ENCODE peak calls at places on chromosomes 1 and 21, in nine cellular contexts. R is neural progenitor cell, E is GM23248, U is fibroblast of lung, H is colonic mucosa, G is adipocyte, T is IMR-90, S is Karpas-422, B is HCT116. K is an unnamed sample. For H3K9me3, the result is how much of the 10 kb centered on the place peaks cover.

GRCh38 chr1:22364326-22364650 is 87.4 kb upstream of the ZBTB40 start:
- DNase-seq in R (no peak), E (no peak), U (no peak), H (no peak), G (no peak), T (no peak), S (no peak), B (no peak), K (no peak)

GRCh38 chr1:245060684-245061374 is 94.0 kb upstream of the KIF26B start:
- DNase-seq in R (no peak), E (no peak), U (peak), H (peak), G (no peak), T (peak), S (no peak), B (no peak), K (no peak)

GRCh38 chr1:228936881-228937280 is 201.6 kb downstream of the RHOU start:
- DNase-seq in R (no peak), E (no peak), U (no peak), H (no peak), G (no peak), T (no peak), S (no peak), B (no peak), K (no peak)

GRCh38 chr1:24111264-24111997 is 504 bp downstream of the MYOM3 start:
- DNase-seq in R (no peak), E (peak), U (no peak), H (no peak), G (no peak), T (no peak), S (no peak), B (no peak), K (no peak)

GRCh38 chr1:109369167-109369746 is 28.5 kb downstream of the SORT1 start:
- DNase-seq in R (no peak), E (peak), U (no peak), H (no peak), G (peak), T (peak), S (no peak), B (no peak), K (no peak)

GRCh38 chr1:173628888-173629287 is 6.2 kb upstream of the TEX50 start:
- DNase-seq in R (no peak), E (no peak), U (no peak), H (no peak), G (no peak), T (no peak), S (peak), B (no peak), K (no peak)

GRCh38 chr1:115430717-115431116 is 92.7 kb upstream of the NGF start:
- DNase-seq in R (no peak), E (peak), U (peak), H (no peak), G (peak), T (peak), S (no peak), B (peak), K (no peak)

GRCh38 chr21:32200029-32200428 is 78.8 kb downstream of the MIS18A start:
- DNase-seq in R (no peak), E (no peak), U (no peak), H (no peak), G (no peak), T (no peak), S (no peak), B (no peak), K (no peak)

GRCh38 chr1:66725885-66726665 is 26.2 kb upstream of the DYNLT5 start:
- DNase-seq in R (peak), E (peak), U (peak), H (peak), G (peak), T (peak), S (peak), B (peak), K (peak)

GRCh38 chr1:210796421-210796820 is 337.5 kb downstream of the KCNH1 start:
- DNase-seq in R (no peak), E (no peak), U (no peak), H (no peak), G (no peak), T (no peak), S (no peak), B (no peak), K (no peak)

GRCh38 chr1:211928993-211929637 is 98.6 kb upstream of the LPGAT1 start:
- DNase-seq in R (no peak), E (peak), U (peak), H (peak), G (peak), T (peak), S (no peak), B (no peak), K (peak)

GRCh38 chr1:198135366-198135765 is 21.4 kb upstream of the NEK7 start:
- DNase-seq in R (no peak), E (no peak), U (no peak), H (no peak), G (no peak), T (no peak), S (no peak), B (no peak), K (no peak)

GRCh38 chr1:204723131-204723787 is 37.7 kb upstream of the LRRN2 start:
- DNase-seq in R (no peak), E (peak), U (no peak), H (peak), G (no peak), T (no peak), S (no peak), B (no peak), K (no peak)

GRCh38 chr1:153390938-153391710 is at the start of gene S100A8:
- DNase-seq in R (no peak), E (no peak), U (no peak), H (peak), G (no peak), T (no peak), S (no peak), B (no peak), K (no peak)

GRCh38 chr1:164644774-164645634 is 86.0 kb downstream of the PBX1 start:
- DNase-seq in R (no peak), E (peak), U (peak), H (no peak), G (peak), T (peak), S (no peak), B (peak), K (peak)

GRCh38 chr1:240496941-240497340 is 115.0 kb downstream of the GREM2 start:
- DNase-seq in R (no peak), E (no peak), U (no peak), H (no peak), G (no peak), T (no peak), S (no peak), B (no peak), K (no peak)

GRCh38 chr1:209809601-209810000 is 3.7 kb upstream of the IRF6 start:
- DNase-seq in R (no peak), E (no peak), U (no peak), H (no peak), G (no peak), T (no peak), S (no peak), B (no peak), K (no peak)

GRCh38 chr21:26098758-26099157 is 71.8 kb downstream of the APP start:
- DNase-seq in R (no peak), E (peak), U (peak), H (no peak), G (no peak), T (peak), S (no peak), B (no peak), K (no peak)

GRCh38 chr1:21077085-21077484 is 99.6 kb downstream of the EIF4G3 start:
- DNase-seq in R (no peak), E (peak), U (peak), H (no peak), G (no peak), T (peak), S (no peak), B (no peak), K (no peak)

GRCh38 chr1:59043796-59044195 is 253.1 kb upstream of the FGGY start:
- DNase-seq in R (no peak), E (peak), U (peak), H (peak), G (peak), T (peak), S (no peak), B (no peak), K (no peak)

GRCh38 chr1:165525708-165526107 is 18.1 kb upstream of the LRRC52 start:
- DNase-seq in R (no peak), E (no peak), U (no peak), H (no peak), G (no peak), T (no peak), S (no peak), B (no peak), K (no peak)

GRCh38 chr21:28239345-28239744 is 753.3 kb downstream of the LTN1 start:
- DNase-seq in R (no peak), E (no peak), U (peak), H (no peak), G (no peak), T (no peak), S (no peak), B (no peak), K (no peak)

GRCh38 chr1:109655624-109656519 is at the start of gene GSTM4:
- DNase-seq in R (peak), E (peak), U (peak), H (peak), G (peak), T (peak), S (peak), B (peak), K (no peak)

GRCh38 chr21:28832013-28832714 is 160.5 kb downstream of the LTN1 start:
- DNase-seq in R (no peak), E (peak), U (no peak), H (no peak), G (no peak), T (peak), S (peak), B (no peak), K (no peak)

GRCh38 chr1:84913025-84913892 is 20.3 kb upstream of the LPAR3 start:
- DNase-seq in R (no peak), E (peak), U (peak), H (peak), G (no peak), T (peak), S (no peak), B (no peak), K (no peak)

GRCh38 chr1:163826500-163826899 is 504.7 kb downstream of the NUF2 start:
- DNase-seq in R (no peak), E (no peak), U (no peak), H (no peak), G (no peak), T (no peak), S (no peak), B (no peak), K (no peak)

GRCh38 chr1:29565490-29565889 is 329.2 kb downstream of the PTPRU start:
- DNase-seq in R (no peak), E (no peak), U (no peak), H (no peak), G (no peak), T (no peak), S (no peak), B (no peak), K (no peak)
- H3K9me3 ChIP-seq in R (under half), E (under half), U (under half), H (under half), G (half or more), T (under half), S (under half), B (under half), K (under half)

GRCh38 chr1:43556772-43557171 is 26.1 kb downstream of the PTPRF start:
- DNase-seq in R (no peak), E (no peak), U (no peak), H (no peak), G (no peak), T (no peak), S (no peak), B (no peak), K (no peak)

GRCh38 chr1:43559714-43560113 is 29.0 kb downstream of the PTPRF start:
- DNase-seq in R (no peak), E (no peak), U (no peak), H (no peak), G (no peak), T (no peak), S (no peak), B (no peak), K (no peak)

GRCh38 chr1:43557744-43558245 is 27.1 kb downstream of the PTPRF start:
- DNase-seq in R (no peak), E (peak), U (peak), H (peak), G (peak), T (no peak), S (no peak), B (no peak), K (no peak)

GRCh38 chr1:43560286-43560685 is 29.6 kb downstream of the PTPRF start:
- DNase-seq in R (no peak), E (no peak), U (no peak), H (no peak), G (no peak), T (no peak), S (no peak), B (no peak), K (no peak)

DNA sequence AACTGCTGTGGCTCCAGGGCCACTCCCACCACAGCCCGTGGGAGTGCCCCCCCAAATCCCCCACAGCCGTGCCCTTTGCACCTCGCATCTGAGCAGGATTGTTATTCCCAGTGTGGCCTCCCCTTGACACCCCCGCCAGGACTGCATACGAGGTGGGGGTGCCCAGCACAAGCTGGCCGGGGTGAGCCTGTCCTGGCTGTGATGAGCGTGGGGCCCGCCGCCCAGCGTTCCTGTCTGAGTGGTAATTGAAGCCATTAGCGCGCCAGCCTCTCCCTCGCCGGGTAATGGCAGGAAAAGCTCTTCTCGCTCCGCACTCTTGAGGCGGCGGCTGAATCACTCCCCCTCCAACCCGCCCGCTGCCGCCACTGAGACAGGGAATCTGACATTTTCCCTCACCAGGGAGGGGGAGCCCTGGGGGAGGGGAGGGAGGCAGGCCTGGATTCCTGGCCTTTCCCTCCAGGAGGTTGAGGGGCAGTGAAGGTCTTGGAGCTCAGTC is 27.7 kb downstream of the PTPRF start:
- DNase-seq in R (peak), E (peak), U (peak), H (peak), G (peak), T (peak), S (no peak), B (no peak), K (no peak)
- H3K9ac ChIP-seq in R (no peak), E (peak), U (no peak), H (peak), G (peak), T (no peak), S (no peak), B (no peak), K (no peak)

DNA sequence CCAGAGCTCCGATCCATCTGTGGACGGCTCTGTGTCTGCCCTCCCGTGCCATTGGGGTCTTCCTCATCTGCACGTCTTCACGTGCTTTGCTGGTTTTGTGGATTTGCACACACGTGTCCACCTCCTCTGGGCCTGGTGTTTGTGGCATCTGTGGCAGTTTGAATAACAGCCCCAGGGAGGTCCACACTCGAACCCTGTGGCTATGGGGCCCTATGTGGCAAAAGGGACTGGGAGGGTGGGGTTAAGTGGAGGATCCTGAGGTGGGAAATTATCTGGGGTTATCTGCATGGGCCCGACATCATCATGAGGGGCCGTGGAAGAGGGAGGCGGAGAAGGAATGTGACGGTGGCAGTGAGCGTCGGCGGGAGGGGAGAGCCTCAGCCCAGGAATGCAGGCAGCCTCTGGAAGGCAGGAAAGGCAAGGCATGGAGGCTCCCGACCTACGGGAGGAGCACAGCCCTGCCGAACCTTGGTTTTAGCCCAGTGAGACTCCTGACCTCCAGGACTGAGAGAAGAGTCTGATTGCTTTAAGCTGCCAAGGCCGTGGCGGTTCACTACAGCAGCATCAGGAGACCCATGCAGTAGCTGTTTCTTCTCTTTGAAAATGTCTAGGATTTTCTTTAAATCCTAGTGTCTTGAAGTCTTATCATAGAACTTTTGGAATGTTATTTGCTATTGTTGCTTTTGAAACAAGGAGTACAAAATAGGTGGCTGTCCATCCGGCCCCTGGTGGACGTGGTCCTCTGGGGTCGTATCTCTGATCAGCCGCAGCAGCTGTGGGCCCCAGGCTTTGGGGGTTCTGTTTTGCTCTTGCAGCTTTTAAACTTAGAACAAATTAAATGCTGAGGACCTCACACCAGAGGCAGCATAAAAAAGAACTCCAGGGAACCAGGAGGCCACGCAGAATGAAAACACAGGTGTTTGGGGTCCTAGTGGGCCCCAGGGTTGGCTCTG is 40.0 kb upstream of the LRRC3 start:
- DNase-seq in R (peak), E (no peak), U (no peak), H (no peak), G (no peak), T (no peak), S (no peak), B (no peak), K (no peak)
- H3K9me3 ChIP-seq in R (under half), E (under half), U (under half), H (under half), G (under half), T (under half), S (under half), B (under half), K (under half)

GRCh38 chr1:156677616-156678596 is 699 bp upstream of the NES start:
- DNase-seq in R (peak), E (peak), U (peak), H (peak), G (peak), T (peak), S (peak), B (no peak), K (peak)
- H3K9ac ChIP-seq in R (no peak), E (peak), U (no peak), H (peak), G (peak), T (peak), S (no peak), B (peak), K (no peak)

GRCh38 chr21:19607983-19608668 is 1204.5 kb upstream of the TMPRSS15 start:
- DNase-seq in R (peak), E (no peak), U (no peak), H (no peak), G (no peak), T (no peak), S (no peak), B (no peak), K (no peak)
- H3K9me3 ChIP-seq in R (under half), E (under half), U (under half), H (under half), G (under half), T (under half), S (under half), B (under half), K (under half)

DNA sequence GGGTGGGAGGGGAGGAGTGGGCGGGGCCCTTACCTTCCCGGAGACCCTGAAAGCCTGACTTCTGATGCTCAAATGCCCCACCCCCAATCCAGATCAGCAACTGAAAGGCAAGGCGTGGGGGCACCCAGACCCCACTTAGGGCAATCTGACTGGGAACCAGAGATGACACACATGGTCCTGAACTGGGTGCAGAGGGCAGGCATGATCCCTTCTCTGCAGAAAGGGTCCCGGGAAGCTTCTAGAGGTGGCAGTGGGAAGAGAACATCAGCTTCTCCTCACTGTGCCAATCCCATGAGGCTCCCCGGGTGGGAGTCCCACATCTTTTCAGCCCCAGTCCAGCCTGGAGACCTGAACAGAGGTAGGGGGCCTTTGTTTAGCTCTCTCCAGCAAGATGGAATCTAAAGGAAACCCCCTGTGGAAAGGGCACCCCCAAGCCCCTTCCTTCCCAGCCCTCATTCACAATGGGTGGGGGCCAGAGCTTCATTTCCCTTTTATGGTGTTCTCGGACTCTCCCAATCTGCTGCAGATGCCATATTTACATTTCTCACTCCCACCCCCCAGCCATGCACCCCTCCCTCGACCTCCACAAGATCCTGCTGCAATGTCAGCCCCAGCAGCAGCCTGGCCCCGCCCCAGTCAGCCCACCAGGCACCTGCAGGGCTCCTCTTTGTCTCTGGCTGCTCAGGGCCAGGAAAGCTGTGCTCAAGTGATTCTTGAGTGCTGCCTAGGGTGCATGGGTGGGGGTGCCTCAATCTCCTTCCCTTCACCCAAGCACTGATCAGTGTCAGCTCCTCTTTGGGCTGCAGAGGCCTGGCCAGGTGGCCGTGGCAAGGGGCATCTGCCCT is 2.0 kb downstream of the KIF21B start:
- DNase-seq in R (peak), E (no peak), U (no peak), H (no peak), G (no peak), T (no peak), S (no peak), B (no peak), K (no peak)
- H3K9ac ChIP-seq in R (no peak), E (no peak), U (no peak), H (peak), G (no peak), T (no peak), S (no peak), B (no peak), K (no peak)

GRCh38 chr1:152348447-152348846 is 11.4 kb downstream of the FLG2 start:
- DNase-seq in R (no peak), E (peak), U (no peak), H (no peak), G (no peak), T (no peak), S (peak), B (peak), K (no peak)

GRCh38 chr1:152349611-152350010 is 10.2 kb downstream of the FLG2 start:
- DNase-seq in R (no peak), E (no peak), U (no peak), H (no peak), G (no peak), T (no peak), S (no peak), B (no peak), K (no peak)

GRCh38 chr1:152347116-152347728 is 12.6 kb downstream of the FLG2 start:
- DNase-seq in R (peak), E (peak), U (peak), H (peak), G (peak), T (peak), S (peak), B (peak), K (peak)

GRCh38 chr1:152344463-152344862 is 15.3 kb downstream of the FLG2 start:
- DNase-seq in R (no peak), E (no peak), U (no peak), H (no peak), G (no peak), T (no peak), S (no peak), B (no peak), K (no peak)
- H3K9me3 ChIP-seq in R (under half), E (under half), U (under half), H (under half), G (under half), T (under half), S (under half), B (under half), K (under half)

K was measured in SK-N-MC.